ENCODE peak calls at places on chromosomes 11 and 22, in nine cellular contexts. S is body of pancreas, E is PC-9, G is psoas muscle, X is Panc1, Q is fibroblast of the aortic adventitia, B is thoracic aorta, Y is OCI-LY7, F is heart left ventricle. H is an unnamed sample.

GRCh38 chr11:126332221-126332711 is 23.2 kb upstream of the ST3GAL4 start:
- DNase-seq in S (peak), F (peak), B (no peak), Q (peak), G (peak), E (no peak), X (no peak), Y (no peak), H (peak)

GRCh38 chr11:85783758-85784157 is 27.2 kb downstream of the SYTL2 start:
- DNase-seq in B (no peak), X (no peak), F (no peak), Q (peak), E (no peak), S (peak), G (no peak), Y (no peak), H (no peak)

GRCh38 chr11:101862410-101863233 is 52.2 kb upstream of the CEP126 start:
- DNase-seq in Y (peak), E (peak), S (no peak), Q (peak), G (no peak), X (no peak), B (no peak), F (no peak), H (peak)

GRCh38 chr11:125062931-125063428 is at the start of gene SLC37A2:
- DNase-seq in F (peak), E (peak), Y (peak), X (no peak), Q (peak), G (peak), S (peak), B (peak), H (no peak)

GRCh38 chr11:65262381-65262680 is 569 bp downstream of the POLA2 start:
- DNase-seq in B (no peak), Y (no peak), X (no peak), S (no peak), F (no peak), G (no peak), E (no peak), Q (peak), H (no peak)

GRCh38 chr11:76047231-76047630 is 159.1 kb downstream of the WNT11 start:
- DNase-seq in X (no peak), E (no peak), Q (peak), Y (no peak), G (no peak), S (peak), F (no peak), B (no peak), H (no peak)

GRCh38 chr11:46642627-46643335 is 25.4 kb downstream of the ATG13 start:
- DNase-seq in B (no peak), X (no peak), S (no peak), Y (no peak), G (no peak), Q (no peak), E (no peak), F (no peak), H (no peak)

GRCh38 chr22:36757608-36758220 is 18.2 kb downstream of the IFT27 start:
- DNase-seq in Q (peak), G (peak), E (peak), F (peak), Y (peak), X (no peak), B (no peak), S (peak), H (no peak)

GRCh38 chr11:34600339-34601084 is 20.4 kb upstream of the EHF start:
- DNase-seq in S (peak), Y (no peak), F (no peak), X (no peak), Q (peak), B (no peak), E (peak), G (no peak), H (no peak)

GRCh38 chr11:60942207-60942606 is 9.8 kb downstream of the SLC15A3 start:
- DNase-seq in S (no peak), Y (no peak), Q (no peak), B (no peak), X (no peak), G (no peak), F (no peak), E (no peak), H (no peak)

DNA sequence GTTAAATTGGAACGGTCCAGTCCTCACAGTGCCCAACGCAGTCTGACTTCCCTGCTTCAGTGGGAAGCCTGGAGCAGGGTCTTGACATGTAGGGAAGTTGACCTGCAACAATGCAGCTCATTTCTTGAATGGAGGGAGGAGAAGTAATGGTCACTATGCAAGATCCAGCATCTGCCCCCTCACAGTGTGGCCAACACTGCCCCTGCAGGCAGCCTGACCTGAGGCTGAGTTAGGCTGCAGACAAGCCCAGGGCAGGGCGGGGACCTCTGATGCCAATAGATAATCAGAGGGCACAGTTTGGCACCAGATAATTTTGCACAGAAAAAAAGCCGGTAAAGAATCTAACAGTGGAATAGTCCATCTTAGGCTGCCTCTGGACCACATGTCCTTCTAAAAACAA is 182.3 kb downstream of the DSCAML1 start:
- DNase-seq in B (no peak), Q (no peak), G (no peak), X (no peak), S (no peak), Y (no peak), E (no peak), F (no peak), H (no peak)
- TF ChIP-seq CTCF in B (no peak), Q (no peak), G (no peak), X (no peak), S (no peak), Y (no peak), E (no peak), F (no peak), H (no peak)

DNA sequence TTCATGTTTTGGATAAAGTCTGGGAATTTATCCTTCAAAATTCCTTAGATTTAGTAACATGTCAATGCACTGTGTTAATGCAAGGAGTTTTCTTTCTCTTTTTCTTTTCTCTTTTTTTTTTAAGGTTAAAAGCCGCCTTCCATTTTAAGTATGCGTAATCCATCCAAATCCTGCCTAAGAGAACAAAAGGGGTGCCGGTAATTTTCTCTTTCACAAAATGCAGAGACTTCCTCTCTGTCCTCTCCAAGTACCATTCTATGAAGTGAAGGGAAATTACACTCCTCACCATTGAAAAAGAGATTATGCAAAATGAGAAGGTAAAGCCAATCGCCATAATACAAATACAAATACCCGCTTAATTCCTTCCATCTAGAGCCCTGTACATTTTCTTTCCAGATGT is 273.8 kb downstream of the BLID start:
- DNase-seq in X (no peak), F (no peak), G (no peak), S (no peak), E (no peak), Q (no peak), B (no peak), Y (no peak), H (no peak)
- H3K4me3 ChIP-seq in X (no peak), F (no peak), G (no peak), S (no peak), E (no peak), Q (no peak), B (no peak), Y (no peak), H (no peak)

GRCh38 chr11:83220279-83220678 is 26.8 kb downstream of the ANKRD42 start:
- DNase-seq in Q (no peak), Y (no peak), B (no peak), S (no peak), E (peak), X (no peak), G (no peak), F (no peak), H (no peak)

GRCh38 chr11:83223457-83223856 is 29.9 kb downstream of the ANKRD42 start:
- DNase-seq in G (no peak), X (no peak), S (no peak), F (no peak), Q (no peak), B (no peak), E (no peak), Y (no peak), H (no peak)

GRCh38 chr11:83221694-83222093 is 28.2 kb downstream of the ANKRD42 start:
- DNase-seq in B (no peak), G (no peak), S (no peak), F (no peak), E (no peak), X (no peak), Q (no peak), Y (no peak), H (no peak)

GRCh38 chr11:83222499-83222898 is 29.0 kb downstream of the ANKRD42 start:
- DNase-seq in S (no peak), F (no peak), X (no peak), Q (no peak), E (no peak), Y (no peak), G (no peak), B (no peak), H (no peak)

DNA sequence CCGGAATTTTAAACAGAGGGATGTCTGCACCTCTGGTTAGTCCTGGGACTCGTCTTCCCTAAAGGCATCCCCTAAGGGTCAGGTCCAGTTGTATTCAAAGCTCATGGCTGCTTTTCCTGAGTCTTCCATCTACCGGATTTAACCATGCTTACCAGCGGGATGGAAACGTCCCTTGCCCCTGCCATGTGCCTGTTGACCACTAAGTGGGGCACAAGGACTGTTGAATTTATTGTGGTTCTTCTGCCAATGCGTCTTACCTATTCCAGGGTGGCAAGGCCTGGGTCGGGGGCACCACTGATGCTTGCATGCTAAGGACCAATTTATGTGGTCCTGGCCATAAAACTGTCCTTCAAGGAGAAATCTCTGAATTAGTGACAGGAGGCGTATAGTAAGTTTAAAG is 25.6 kb downstream of the ANKRD42 start:
- DNase-seq in G (no peak), E (no peak), F (no peak), X (no peak), S (peak), B (no peak), Y (peak), Q (no peak), H (no peak)
- TF ChIP-seq CTCF in G (peak), E (peak), F (peak), X (peak), S (peak), B (no peak), Y (peak), Q (peak), H (peak)

GRCh38 chr22:22168190-22168940 is 76.2 kb upstream of the VPREB1 start:
- DNase-seq in S (peak), Q (peak), B (no peak), X (no peak), G (no peak), E (peak), F (no peak), Y (peak), H (no peak)

GRCh38 chr22:22166941-22167713 is 77.5 kb upstream of the VPREB1 start:
- DNase-seq in Y (peak), X (no peak), S (no peak), F (no peak), Q (no peak), B (no peak), G (no peak), E (no peak), H (no peak)

GRCh38 chr22:22165936-22166710 is 78.5 kb upstream of the VPREB1 start:
- DNase-seq in F (no peak), Q (no peak), E (no peak), X (no peak), Y (peak), S (no peak), G (no peak), B (no peak), H (no peak)

GRCh38 chr22:22168941-22169867 is 75.4 kb upstream of the VPREB1 start:
- DNase-seq in X (no peak), S (no peak), F (no peak), G (no peak), Q (no peak), Y (no peak), E (no peak), B (no peak), H (no peak)

DNA sequence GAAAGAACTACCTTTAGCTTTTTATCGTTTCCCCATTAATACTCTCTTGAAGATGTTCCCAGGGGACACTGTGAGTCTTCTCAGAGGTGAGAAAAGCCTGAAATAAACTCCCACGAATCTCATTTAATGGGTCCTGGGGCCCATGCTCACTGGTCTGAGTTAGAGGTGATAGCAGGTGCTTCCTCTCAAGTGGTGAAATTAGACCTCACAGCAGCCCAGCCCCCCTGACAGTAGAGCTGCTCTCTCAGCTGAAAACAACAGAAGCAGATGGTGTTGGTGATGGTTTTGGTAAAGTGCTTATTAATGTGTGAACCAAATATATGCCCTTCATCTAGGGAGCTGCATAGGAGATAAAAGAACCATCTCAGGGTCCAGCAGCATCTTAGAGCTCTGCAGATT is 76.8 kb upstream of the VPREB1 start:
- DNase-seq in E (no peak), B (no peak), S (no peak), X (no peak), Q (no peak), G (no peak), Y (peak), F (no peak), H (no peak)
- H3K4me3 ChIP-seq in E (no peak), B (no peak), S (no peak), X (no peak), Q (no peak), G (no peak), Y (peak), F (no peak), H (no peak)

GRCh38 chr11:108345767-108346166 is 121.6 kb downstream of the C11orf65 start:
- DNase-seq in B (no peak), E (no peak), Y (no peak), G (no peak), S (no peak), Q (no peak), F (no peak), X (no peak), H (no peak)
- TF ChIP-seq CTCF in B (no peak), E (no peak), Y (no peak), G (no peak), S (no peak), Q (no peak), F (no peak), X (no peak), H (no peak)

H was measured in AG04449.